ENCODE peak calls at places on chromosome 18, in nine cellular contexts. One of them, this sample, is unnamed.

GRCh38 chr18:36139251-36139650 is 9.6 kb downstream of the ELP2 start:
- DNase-seq in sciatic nerve: no peak
- DNase-seq in fibroblast of the aortic adventitia: no peak
- DNase-seq in H4: no peak
- DNase-seq in caudate nucleus: no peak
- DNase-seq in epithelial cell of esophagus: no peak
- DNase-seq in kidney tubule cell: peak
- DNase-seq in HEK293T: no peak
- DNase-seq in MV-4-11: no peak
- DNase-seq in this sample: no peak

GRCh38 chr18:53380063-53380639 is 844.3 kb downstream of the MBD2 start:
- DNase-seq in kidney tubule cell: peak
- DNase-seq in fibroblast of the aortic adventitia: no peak
- DNase-seq in sciatic nerve: no peak
- DNase-seq in MV-4-11: peak
- DNase-seq in H4: peak
- DNase-seq in caudate nucleus: no peak
- DNase-seq in HEK293T: peak
- DNase-seq in epithelial cell of esophagus: peak
- DNase-seq in this sample: no peak

GRCh38 chr18:59929621-59930295 is 30.0 kb downstream of the PMAIP1 start:
- DNase-seq in MV-4-11: no peak
- DNase-seq in fibroblast of the aortic adventitia: no peak
- DNase-seq in kidney tubule cell: peak
- DNase-seq in epithelial cell of esophagus: no peak
- DNase-seq in HEK293T: no peak
- DNase-seq in caudate nucleus: no peak
- DNase-seq in sciatic nerve: no peak
- DNase-seq in H4: no peak
- DNase-seq in this sample: no peak

GRCh38 chr18:63377275-63377980 is 10.4 kb upstream of the KDSR start:
- DNase-seq in caudate nucleus: no peak
- DNase-seq in sciatic nerve: no peak
- DNase-seq in kidney tubule cell: no peak
- DNase-seq in MV-4-11: no peak
- DNase-seq in epithelial cell of esophagus: no peak
- DNase-seq in HEK293T: no peak
- DNase-seq in fibroblast of the aortic adventitia: no peak
- DNase-seq in H4: no peak
- DNase-seq in this sample: no peak

GRCh38 chr18:72261562-72261961 is 282.6 kb downstream of the CBLN2 start:
- DNase-seq in fibroblast of the aortic adventitia: no peak
- DNase-seq in epithelial cell of esophagus: no peak
- DNase-seq in sciatic nerve: no peak
- DNase-seq in HEK293T: no peak
- DNase-seq in caudate nucleus: no peak
- DNase-seq in H4: no peak
- DNase-seq in kidney tubule cell: no peak
- DNase-seq in MV-4-11: no peak
- DNase-seq in this sample: no peak

GRCh38 chr18:43883886-43884285 is 606.6 kb upstream of the SYT4 start:
- DNase-seq in HEK293T: no peak
- DNase-seq in caudate nucleus: no peak
- DNase-seq in fibroblast of the aortic adventitia: no peak
- DNase-seq in MV-4-11: no peak
- DNase-seq in kidney tubule cell: no peak
- DNase-seq in sciatic nerve: no peak
- DNase-seq in H4: no peak
- DNase-seq in epithelial cell of esophagus: no peak
- DNase-seq in this sample: no peak

GRCh38 chr18:61554117-61554776 is 221.0 kb downstream of the CDH20 start:
- DNase-seq in kidney tubule cell: no peak
- DNase-seq in MV-4-11: peak
- DNase-seq in epithelial cell of esophagus: no peak
- DNase-seq in sciatic nerve: no peak
- DNase-seq in HEK293T: no peak
- DNase-seq in fibroblast of the aortic adventitia: no peak
- DNase-seq in H4: no peak
- DNase-seq in caudate nucleus: no peak
- DNase-seq in this sample: no peak

GRCh38 chr18:34311468-34311867 is 86.8 kb upstream of the NOL4 start:
- DNase-seq in kidney tubule cell: no peak
- DNase-seq in fibroblast of the aortic adventitia: no peak
- DNase-seq in sciatic nerve: no peak
- DNase-seq in epithelial cell of esophagus: no peak
- DNase-seq in HEK293T: no peak
- DNase-seq in H4: no peak
- DNase-seq in caudate nucleus: no peak
- DNase-seq in MV-4-11: no peak
- DNase-seq in this sample: no peak

GRCh38 chr18:69102959-69103358 is 297.7 kb upstream of the DOK6 start:
- DNase-seq in H4: no peak
- DNase-seq in sciatic nerve: no peak
- DNase-seq in caudate nucleus: no peak
- DNase-seq in HEK293T: no peak
- DNase-seq in kidney tubule cell: no peak
- DNase-seq in epithelial cell of esophagus: peak
- DNase-seq in fibroblast of the aortic adventitia: no peak
- DNase-seq in MV-4-11: no peak
- DNase-seq in this sample: no peak

GRCh38 chr18:23422751-23423418 is 30.2 kb upstream of the RIOK3 start:
- DNase-seq in sciatic nerve: no peak
- DNase-seq in MV-4-11: peak
- DNase-seq in H4: peak
- DNase-seq in fibroblast of the aortic adventitia: peak
- DNase-seq in epithelial cell of esophagus: peak
- DNase-seq in caudate nucleus: no peak
- DNase-seq in HEK293T: no peak
- DNase-seq in kidney tubule cell: peak
- DNase-seq in this sample: no peak

GRCh38 chr18:33928226-33928625 is 296.5 kb downstream of the NOL4 start:
- DNase-seq in H4: peak
- DNase-seq in kidney tubule cell: peak
- DNase-seq in sciatic nerve: no peak
- DNase-seq in fibroblast of the aortic adventitia: peak
- DNase-seq in HEK293T: no peak
- DNase-seq in caudate nucleus: no peak
- DNase-seq in epithelial cell of esophagus: no peak
- DNase-seq in MV-4-11: no peak
- DNase-seq in this sample: no peak

GRCh38 chr18:55228191-55228590 is 268.9 kb upstream of the CCDC68 start:
- DNase-seq in kidney tubule cell: no peak
- DNase-seq in fibroblast of the aortic adventitia: peak
- DNase-seq in caudate nucleus: no peak
- DNase-seq in HEK293T: no peak
- DNase-seq in H4: peak
- DNase-seq in MV-4-11: peak
- DNase-seq in sciatic nerve: no peak
- DNase-seq in epithelial cell of esophagus: no peak
- DNase-seq in this sample: no peak

GRCh38 chr18:50051288-50051687 is 143.7 kb downstream of the MYO5B start:
- DNase-seq in epithelial cell of esophagus: peak
- DNase-seq in HEK293T: peak
- DNase-seq in sciatic nerve: no peak
- DNase-seq in caudate nucleus: no peak
- DNase-seq in fibroblast of the aortic adventitia: no peak
- DNase-seq in MV-4-11: no peak
- DNase-seq in kidney tubule cell: peak
- DNase-seq in H4: no peak
- DNase-seq in this sample: no peak

GRCh38 chr18:48828713-48829442 is 121.9 kb downstream of the SMAD7 start:
- DNase-seq in sciatic nerve: peak
- DNase-seq in kidney tubule cell: no peak
- DNase-seq in epithelial cell of esophagus: no peak
- DNase-seq in fibroblast of the aortic adventitia: no peak
- DNase-seq in H4: no peak
- DNase-seq in HEK293T: peak
- DNase-seq in caudate nucleus: no peak
- DNase-seq in MV-4-11: no peak
- DNase-seq in this sample: no peak

GRCh38 chr18:77013777-77014525 is 118.6 kb downstream of the MBP start:
- DNase-seq in MV-4-11: no peak
- DNase-seq in sciatic nerve: no peak
- DNase-seq in fibroblast of the aortic adventitia: peak
- DNase-seq in caudate nucleus: no peak
- DNase-seq in kidney tubule cell: no peak
- DNase-seq in H4: no peak
- DNase-seq in HEK293T: no peak
- DNase-seq in epithelial cell of esophagus: no peak
- DNase-seq in this sample: no peak

GRCh38 chr18:74841248-74841647 is 243.6 kb downstream of the ZNF407 start:
- DNase-seq in sciatic nerve: no peak
- DNase-seq in H4: no peak
- DNase-seq in caudate nucleus: no peak
- DNase-seq in epithelial cell of esophagus: no peak
- DNase-seq in kidney tubule cell: no peak
- DNase-seq in HEK293T: no peak
- DNase-seq in fibroblast of the aortic adventitia: no peak
- DNase-seq in MV-4-11: no peak
- DNase-seq in this sample: no peak

GRCh38 chr18:22457552-22457951 is 39.8 kb upstream of the CTAGE1 start:
- DNase-seq in MV-4-11: no peak
- DNase-seq in H4: no peak
- DNase-seq in HEK293T: no peak
- DNase-seq in epithelial cell of esophagus: no peak
- DNase-seq in sciatic nerve: no peak
- DNase-seq in caudate nucleus: no peak
- DNase-seq in kidney tubule cell: no peak
- DNase-seq in fibroblast of the aortic adventitia: no peak
- DNase-seq in this sample: no peak

GRCh38 chr18:46278481-46279465 is 174.6 kb downstream of the HAUS1 start:
- DNase-seq in H4: no peak
- DNase-seq in fibroblast of the aortic adventitia: peak
- DNase-seq in kidney tubule cell: peak
- DNase-seq in MV-4-11: no peak
- DNase-seq in epithelial cell of esophagus: peak
- DNase-seq in caudate nucleus: no peak
- DNase-seq in sciatic nerve: no peak
- DNase-seq in HEK293T: no peak
- DNase-seq in this sample: no peak

GRCh38 chr18:52395146-52395852 is 55.3 kb downstream of the DCC start:
- DNase-seq in HEK293T: no peak
- DNase-seq in caudate nucleus: no peak
- DNase-seq in H4: no peak
- DNase-seq in epithelial cell of esophagus: no peak
- DNase-seq in fibroblast of the aortic adventitia: no peak
- DNase-seq in MV-4-11: no peak
- DNase-seq in kidney tubule cell: no peak
- DNase-seq in sciatic nerve: no peak
- DNase-seq in this sample: no peak

GRCh38 chr18:11808001-11808855 is 43.0 kb upstream of the CHMP1B start:
- DNase-seq in caudate nucleus: no peak
- DNase-seq in MV-4-11: no peak
- DNase-seq in H4: no peak
- DNase-seq in kidney tubule cell: peak
- DNase-seq in epithelial cell of esophagus: peak
- DNase-seq in HEK293T: no peak
- DNase-seq in fibroblast of the aortic adventitia: peak
- DNase-seq in sciatic nerve: no peak
- DNase-seq in this sample: no peak

GRCh38 chr18:79634593-79634992 is 45.0 kb upstream of the CTDP1 start:
- DNase-seq in epithelial cell of esophagus: no peak
- DNase-seq in kidney tubule cell: peak
- DNase-seq in fibroblast of the aortic adventitia: no peak
- DNase-seq in HEK293T: no peak
- DNase-seq in sciatic nerve: no peak
- DNase-seq in H4: no peak
- DNase-seq in caudate nucleus: no peak
- DNase-seq in MV-4-11: no peak
- DNase-seq in this sample: no peak

GRCh38 chr18:2410688-2411087 is 160.6 kb downstream of the METTL4 start:
- DNase-seq in HEK293T: no peak
- DNase-seq in sciatic nerve: no peak
- DNase-seq in epithelial cell of esophagus: peak
- DNase-seq in MV-4-11: no peak
- DNase-seq in H4: peak
- DNase-seq in kidney tubule cell: peak
- DNase-seq in fibroblast of the aortic adventitia: peak
- DNase-seq in caudate nucleus: no peak
- DNase-seq in this sample: no peak

GRCh38 chr18:49476664-49477411 is 10.2 kb downstream of the C18orf32 start:
- DNase-seq in MV-4-11: peak
- DNase-seq in HEK293T: no peak
- DNase-seq in caudate nucleus: no peak
- DNase-seq in fibroblast of the aortic adventitia: peak
- DNase-seq in sciatic nerve: no peak
- DNase-seq in kidney tubule cell: peak
- DNase-seq in epithelial cell of esophagus: peak
- DNase-seq in H4: peak
- DNase-seq in this sample: no peak

GRCh38 chr18:3664563-3665178 is 214.7 kb downstream of the TGIF1 start:
- DNase-seq in kidney tubule cell: no peak
- DNase-seq in sciatic nerve: no peak
- DNase-seq in caudate nucleus: no peak
- DNase-seq in MV-4-11: peak
- DNase-seq in HEK293T: no peak
- DNase-seq in epithelial cell of esophagus: peak
- DNase-seq in fibroblast of the aortic adventitia: no peak
- DNase-seq in H4: no peak
- DNase-seq in this sample: no peak

This sample was measured in hypothalamus.